ENCODE peak calls at places on chromosomes 13 and 19, in six cellular contexts. Q is PC-3, G is K562, T is psoas muscle, A is IMR-90, P is left lung. M is an unnamed sample.
A peak's percentile ranks its signal among the peaks of the same experiment; 100 is the strongest.

GRCh38 chr19:29587518-29587986 is 18.5 kb upstream of the POP4 start:
- DNase-seq in A (peak; percentile 38), T (no peak), Q (peak; percentile 58), G (no peak), P (no peak), M (peak; percentile 34)

GRCh38 chr13:113124211-113125025 is 1.8 kb downstream of the F10 start:
- DNase-seq in T (no peak), G (no peak), A (no peak), Q (no peak), P (no peak), M (no peak)

GRCh38 chr13:107650081-107650701 is 565.1 kb downstream of the LIG4 start:
- DNase-seq in P (peak; percentile 73), Q (peak; percentile 61), A (peak; percentile 62), G (peak; percentile 40), T (peak; percentile 33), M (peak; percentile 49)

GRCh38 chr19:44212865-44213346 is 574 bp downstream of the ZNF227 start:
- DNase-seq in T (no peak), P (no peak), Q (peak; percentile 2), A (peak; percentile 55), G (peak; percentile 30), M (peak; percentile 6)

GRCh38 chr13:79992111-79992510 is 348.8 kb downstream of the SPRY2 start:
- DNase-seq in G (no peak), P (no peak), T (no peak), Q (no peak), A (no peak), M (no peak)

GRCh38 chr13:90594694-90595093 is 752.8 kb upstream of the MIR17HG start:
- DNase-seq in P (no peak), G (no peak), A (peak; percentile 23), Q (peak; percentile 62), T (no peak), M (peak; percentile 19)

GRCh38 chr19:13154241-13154778 is 4.1 kb downstream of the IER2 start:
- DNase-seq in Q (peak; percentile 85), P (peak; percentile 98), G (peak; percentile 87), A (peak; percentile 95), T (peak; percentile 96), M (peak; percentile 90)

GRCh38 chr13:27979001-27979643 is 9.4 kb downstream of the URAD start:
- DNase-seq in P (no peak), G (no peak), T (no peak), A (no peak), Q (no peak), M (no peak)

GRCh38 chr13:31807090-31807541 is 67.8 kb downstream of the RXFP2 start:
- DNase-seq in T (no peak), P (no peak), G (no peak), Q (no peak), A (no peak), M (no peak)

GRCh38 chr13:21608961-21609360 is 5.0 kb upstream of the MICU2 start:
- DNase-seq in T (no peak), G (no peak), P (no peak), A (no peak), Q (peak; percentile 6), M (no peak)

GRCh38 chr13:28624707-28625432 is 34.1 kb upstream of the POMP start:
- DNase-seq in A (no peak), T (no peak), Q (no peak), G (no peak), P (no peak), M (no peak)

GRCh38 chr13:93227906-93228801 is 1.5 kb downstream of the GPC6 start:
- DNase-seq in T (peak; percentile 56), Q (peak; percentile 64), G (peak; percentile 82), P (peak; percentile 71), A (peak; percentile 87), M (peak; percentile 81)

GRCh38 chr13:110850840-110851239 is 64.0 kb downstream of the ANKRD10 start:
- DNase-seq in A (no peak), Q (no peak), P (no peak), G (no peak), T (no peak), M (no peak)

GRCh38 chr19:35042954-35043604 is 1.6 kb downstream of the HPN start:
- DNase-seq in A (no peak), Q (no peak), G (no peak), T (no peak), P (peak; percentile 61), M (no peak)

GRCh38 chr13:49859568-49859967 is 67.1 kb upstream of the KPNA3 start:
- DNase-seq in A (peak; percentile 92), P (no peak), Q (peak; percentile 78), G (no peak), T (peak; percentile 56), M (peak; percentile 89)

GRCh38 chr19:39996218-39996810 is 546 bp upstream of the ZNF546 start:
- DNase-seq in Q (peak; percentile 49), P (no peak), T (no peak), A (peak; percentile 70), G (peak; percentile 50), M (peak; percentile 69)

GRCh38 chr19:14968247-14968646 is 11.4 kb downstream of the SLC1A6 start:
- DNase-seq in T (no peak), P (no peak), G (no peak), Q (no peak), A (no peak), M (no peak)
- H3K27ac ChIP-seq in T (no peak overlapping the region), P (no peak overlapping the region), G (no peak overlapping the region), Q (no peak overlapping the region), A (no peak overlapping the region), M (no peak overlapping the region)

DNA sequence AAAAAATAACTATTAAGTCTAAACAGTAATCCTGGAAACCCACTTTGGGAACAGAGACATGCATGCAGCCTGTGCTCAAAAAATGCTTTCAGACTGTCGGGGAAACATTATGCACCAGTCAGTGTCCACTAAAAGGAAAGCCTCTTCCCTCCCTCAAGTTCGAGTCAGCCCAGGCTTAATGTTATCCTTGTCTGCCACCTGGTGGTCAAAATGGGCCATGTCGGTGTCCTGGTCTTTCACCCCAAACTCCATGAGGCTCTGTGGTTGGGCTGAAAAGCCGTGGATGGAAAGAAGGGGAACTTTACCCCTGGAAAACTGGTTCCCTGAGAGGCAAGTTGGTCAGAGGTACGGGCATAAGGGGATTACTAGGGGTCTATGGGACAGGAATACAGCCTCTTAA is 88.4 kb upstream of the ZNF492 start:
- DNase-seq in Q (peak; percentile 19), P (no peak), A (no peak), T (no peak), G (peak; percentile 61), M (no peak)
- TF ChIP-seq CTCF in Q (peak; percentile 51), P (peak; percentile 42), A (no peak), T (peak; percentile 29), G (peak; percentile 60), M (peak; percentile 38)

DNA sequence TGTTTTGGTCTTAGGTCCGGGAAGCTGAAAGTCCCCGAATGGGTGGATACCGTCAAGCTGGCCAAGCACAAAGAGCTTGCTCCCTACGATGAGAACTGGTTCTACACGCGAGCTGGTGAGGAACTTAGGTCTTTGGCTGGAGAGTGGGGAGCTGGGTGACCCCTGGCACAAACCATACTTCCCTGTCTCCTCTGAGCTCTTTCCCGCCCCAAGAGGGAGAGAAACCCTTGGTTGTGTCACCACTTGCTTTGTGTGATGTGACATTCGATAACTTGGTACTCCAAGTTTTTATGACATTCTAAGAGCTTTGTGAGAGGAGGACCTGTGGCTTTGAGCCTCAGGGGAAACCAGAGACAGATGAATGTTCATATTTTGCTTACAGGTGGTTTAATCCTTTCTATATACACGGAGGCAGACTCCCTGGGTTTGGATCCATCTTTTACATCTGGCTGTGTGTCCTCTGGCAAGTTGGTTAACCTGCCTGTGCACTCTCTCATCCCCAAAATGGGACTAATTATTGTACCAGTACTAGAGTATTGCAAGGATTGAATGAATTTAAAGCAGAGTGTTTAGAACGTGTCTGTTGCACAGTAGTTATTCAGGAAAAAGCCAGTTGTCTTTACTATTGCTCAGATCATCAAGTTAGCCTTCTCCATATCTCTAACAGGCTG is 1.2 kb downstream of the RPS19 start:
- DNase-seq in P (no peak), G (peak; percentile 35), A (no peak), T (no peak), Q (no peak), M (no peak)
- H3K36me3 ChIP-seq in P (peaks cover 55% of the 10 kb centered on the region), G (peaks cover 55% of the 10 kb centered on the region), A (peaks cover 45% of the 10 kb centered on the region), T (peaks cover 55% of the 10 kb centered on the region), Q (peaks cover 50% of the 10 kb centered on the region), M (peaks cover 54% of the 10 kb centered on the region)

GRCh38 chr19:14553939-14554243 is 18.0 kb downstream of the NDUFB7 start:
- DNase-seq in P (no peak), G (no peak), A (no peak), T (no peak), Q (no peak), M (no peak)
- H3K27ac ChIP-seq in P (no peak overlapping the region), G (peak overlapping the region; percentile 15), A (no peak overlapping the region), T (peak overlapping the region; percentile 96), Q (no peak overlapping the region), M (no peak overlapping the region)

GRCh38 chr19:56152644-56153043 is 11.6 kb downstream of the ZNF444 start:
- DNase-seq in G (no peak), Q (no peak), A (no peak), T (no peak), P (no peak), M (no peak)
- TF ChIP-seq CTCF in G (no peak), Q (no peak), A (no peak), T (no peak), P (no peak), M (no peak)

DNA sequence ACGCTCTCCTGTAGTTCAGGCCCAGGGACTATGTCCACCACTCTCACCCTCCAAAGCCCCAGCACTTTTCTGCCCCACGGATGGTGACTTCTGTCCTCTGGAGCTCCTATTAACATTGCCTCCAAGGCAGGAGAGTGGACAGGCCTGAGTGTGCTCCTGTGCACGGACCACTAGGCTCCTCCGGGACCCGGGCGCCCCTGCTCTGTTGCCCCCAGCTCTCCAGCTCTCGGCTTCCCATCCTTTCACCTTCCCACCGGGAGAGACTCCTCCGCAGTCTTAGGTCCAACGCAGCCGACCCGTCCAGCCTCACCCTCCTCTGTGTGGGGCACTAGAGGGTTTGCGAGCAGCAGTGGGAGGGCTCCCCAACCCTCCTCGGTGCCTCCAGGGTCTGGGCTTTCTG is 30.4 kb downstream of the CAPN12 start:
- DNase-seq in G (no peak), T (no peak), P (no peak), A (no peak), Q (no peak), M (no peak)
- H3K36me3 ChIP-seq in G (peaks cover 93% of the 10 kb centered on the region), T (peaks cover 80% of the 10 kb centered on the region), P (peaks cover 100% of the 10 kb centered on the region), A (peaks cover 80% of the 10 kb centered on the region), Q (peaks cover 80% of the 10 kb centered on the region), M (peaks cover 95% of the 10 kb centered on the region)